ENCODE peak calls at places on chromosomes 6 and 20, in seven cellular contexts. A, P, V, J, C, X and L are unnamed samples.
A peak's percentile ranks its signal among the peaks of the same experiment; 100 is the strongest.

GRCh38 chr20:45463113-45463512 is 6.4 kb upstream of the WFDC2 start:
- DNase-seq in X (no peak), J (no peak), A (no peak), P (no peak), V (no peak), C (no peak), L (no peak)

GRCh38 chr20:25421107-25421506 is 13.6 kb downstream of the GINS1 start:
- DNase-seq in J (no peak), P (no peak), V (no peak), C (no peak), X (no peak), A (no peak), L (no peak)

GRCh38 chr20:13868331-13868730 is 83.5 kb downstream of the NDUFAF5 start:
- DNase-seq in C (no peak), P (no peak), V (no peak), A (peak; percentile 66), J (peak; percentile 8), X (no peak), L (peak; percentile 8)

GRCh38 chr6:38572186-38572813 is 67.4 kb downstream of the BTBD9 start:
- DNase-seq in A (no peak), X (peak; percentile 78), J (no peak), P (no peak), V (peak; percentile 31), C (no peak), L (no peak)

GRCh38 chr20:64076061-64076997 is 3.0 kb downstream of the RGS19 start:
- DNase-seq in J (no peak), A (no peak), X (no peak), P (no peak), C (no peak), V (no peak), L (no peak)

GRCh38 chr6:145729887-145730286 is 5.4 kb downstream of the EPM2A start:
- DNase-seq in J (no peak), A (no peak), C (no peak), P (no peak), V (no peak), X (no peak), L (no peak)

GRCh38 chr6:38233161-38233791 is 406.5 kb downstream of the BTBD9 start:
- DNase-seq in V (no peak), J (no peak), C (no peak), P (no peak), X (no peak), A (no peak), L (peak; percentile 21)

GRCh38 chr6:158387036-158387435 is 74.8 kb downstream of the TULP4 start:
- DNase-seq in V (no peak), P (no peak), X (peak; percentile 15), J (no peak), C (no peak), A (no peak), L (peak; percentile 26)

GRCh38 chr6:2589171-2589661 is 161.5 kb downstream of the MYLK4 start:
- DNase-seq in J (no peak), P (no peak), A (no peak), X (no peak), V (no peak), C (no peak), L (no peak)

GRCh38 chr6:160300076-160300695 is 41.6 kb upstream of the SLC22A2 start:
- DNase-seq in P (no peak), C (no peak), A (no peak), X (no peak), V (no peak), J (no peak), L (no peak)

GRCh38 chr6:124028117-124028516 is 224.5 kb downstream of the NKAIN2 start:
- DNase-seq in A (no peak), X (no peak), V (no peak), C (no peak), P (no peak), J (no peak), L (peak; percentile 21)

GRCh38 chr6:8047466-8048292 is 16.5 kb downstream of the BLOC1S5 start:
- DNase-seq in P (no peak), V (no peak), X (peak; percentile 83), A (no peak), J (no peak), C (no peak), L (peak; percentile 55)

GRCh38 chr6:169371344-169372144 is 117.9 kb upstream of the THBS2 start:
- DNase-seq in J (no peak), P (no peak), V (no peak), C (no peak), A (no peak), X (no peak), L (peak; percentile 23)

GRCh38 chr6:2221724-2222274 is 23.6 kb downstream of the GMDS start:
- DNase-seq in V (peak; percentile 65), P (no peak), J (peak; percentile 36), A (no peak), X (no peak), C (no peak), L (no peak)

GRCh38 chr20:34581341-34582189 is 23.0 kb downstream of the MAP1LC3A start:
- DNase-seq in X (peak; percentile 75), P (no peak), J (no peak), A (no peak), C (no peak), V (peak; percentile 25), L (peak; percentile 66)

GRCh38 chr6:28710466-28711191 is 184.9 kb downstream of the GPX5 start:
- DNase-seq in V (no peak), C (no peak), X (no peak), P (no peak), J (no peak), A (no peak), L (peak; percentile 67)

GRCh38 chr6:52546192-52546591 is 30.7 kb downstream of the TRAM2 start:
- DNase-seq in A (no peak), J (no peak), X (no peak), C (no peak), P (no peak), V (peak; percentile 45), L (no peak)

GRCh38 chr6:40436685-40437604 is 150.2 kb downstream of the LRFN2 start:
- DNase-seq in J (peak; percentile 14), P (no peak), X (no peak), C (no peak), A (no peak), V (no peak), L (no peak)

GRCh38 chr6:169312658-169313346 is 59.2 kb upstream of the THBS2 start:
- DNase-seq in A (no peak), C (no peak), P (peak; percentile 56), J (no peak), X (no peak), V (no peak), L (peak; percentile 9)

GRCh38 chr6:41600499-41601247 is 37.6 kb upstream of the MDFI start:
- DNase-seq in V (no peak), J (no peak), X (no peak), P (no peak), A (peak; percentile 14), C (no peak), L (no peak)

GRCh38 chr20:63087872-63088680 is 81.3 kb upstream of the BHLHE23 start:
- DNase-seq in V (no peak), X (no peak), C (peak; percentile 6), P (peak; percentile 4), J (no peak), A (peak; percentile 3), L (no peak)

GRCh38 chr6:148324297-148325007 is 18.2 kb upstream of the SASH1 start:
- DNase-seq in P (no peak), A (no peak), J (no peak), C (peak; percentile 21), X (no peak), V (no peak), L (no peak)

GRCh38 chr6:114157848-114158247 is 185.0 kb downstream of the HS3ST5 start:
- DNase-seq in V (no peak), C (no peak), A (no peak), P (no peak), J (no peak), X (no peak), L (no peak)

GRCh38 chr20:17281478-17281877 is 54.6 kb downstream of the PCSK2 start:
- DNase-seq in A (no peak), J (no peak), C (no peak), V (peak; percentile 8), X (peak; percentile 5), P (peak; percentile 84), L (no peak)

GRCh38 chr6:158783851-158784250 is 35.3 kb downstream of the EZR start:
- DNase-seq in A (no peak), C (no peak), P (no peak), X (no peak), J (no peak), V (no peak), L (no peak)

GRCh38 chr6:36986704-36987047 is 680 bp upstream of the MTCH1 start:
- DNase-seq in X (no peak), A (no peak), P (no peak), J (no peak), V (peak; percentile 60), C (no peak), L (no peak)

GRCh38 chr6:10627800-10628199 is 66.6 kb downstream of the C6orf52 start:
- DNase-seq in J (no peak), V (no peak), A (no peak), C (no peak), P (no peak), X (no peak), L (no peak)

GRCh38 chr20:49343246-49343645 is 65.4 kb upstream of the ZNFX1 start:
- DNase-seq in P (peak; percentile 27), V (no peak), A (peak; percentile 53), C (no peak), J (peak; percentile 23), X (no peak), L (peak; percentile 28)

GRCh38 chr20:15491564-15491963 is 1081.7 kb downstream of the KIF16B start:
- DNase-seq in X (no peak), P (peak; percentile 59), V (no peak), C (no peak), A (no peak), J (no peak), L (no peak)

GRCh38 chr6:52361347-52361944 is 505 bp upstream of the PAQR8 start:
- DNase-seq in V (no peak), X (no peak), J (peak; percentile 23), C (no peak), A (peak; percentile 38), P (peak; percentile 21), L (peak; percentile 51)

GRCh38 chr20:58619847-58620431 is 31.1 kb upstream of the STX16 start:
- DNase-seq in A (no peak), J (no peak), C (no peak), V (no peak), P (no peak), X (no peak), L (no peak)